ENCODE peak calls at places on chromosomes 11 and 22, in six cellular contexts. O, K, B, X, L and M are unnamed samples.

GRCh38 chr22:43008921-43009320 is 6.0 kb downstream of the PACSIN2 start:
- DNase-seq in O (no peak), K (no peak), B (no peak), X (no peak), L (no peak), M (no peak)

GRCh38 chr22:40684728-40685127 is 5.4 kb downstream of the MCHR1 start:
- DNase-seq in O (peak), K (no peak), B (no peak), X (no peak), L (no peak), M (no peak)

GRCh38 chr22:44941176-44941575 is 68.6 kb downstream of the PHF21B start:
- DNase-seq in O (no peak), K (no peak), B (no peak), X (no peak), L (no peak), M (no peak)

GRCh38 chr11:1771700-1772099 is 8.0 kb upstream of the CTSD start:
- DNase-seq in O (no peak), K (no peak), B (no peak), X (no peak), L (no peak), M (no peak)

GRCh38 chr11:72138821-72139390 is 3.4 kb downstream of the FOLR3 start:
- DNase-seq in O (no peak), K (no peak), B (no peak), X (no peak), L (no peak), M (no peak)

GRCh38 chr11:110303414-110303826 is 7.0 kb upstream of the RDX start:
- DNase-seq in O (no peak), K (peak), B (no peak), X (no peak), L (no peak), M (no peak)

GRCh38 chr22:18133452-18133851 is 16.5 kb upstream of the USP18 start:
- DNase-seq in O (no peak), K (no peak), B (no peak), X (no peak), L (no peak), M (no peak)

GRCh38 chr11:33040127-33040861 is 922 bp downstream of the TCP11L1 start:
- DNase-seq in O (no peak), K (no peak), B (peak), X (peak), L (peak), M (peak)

GRCh38 chr11:105206633-105207032 is 67.1 kb upstream of the CARD18 start:
- DNase-seq in O (no peak), K (peak), B (no peak), X (no peak), L (no peak), M (no peak)

GRCh38 chr11:74325649-74326645 is 14.5 kb upstream of the P4HA3 start:
- DNase-seq in O (no peak), K (no peak), B (no peak), X (no peak), L (no peak), M (no peak)

GRCh38 chr11:46948378-46949131 is 12.0 kb downstream of the CSTPP1 start:
- DNase-seq in O (no peak), K (no peak), B (no peak), X (peak), L (no peak), M (no peak)

GRCh38 chr11:124978316-124978715 is 24.3 kb downstream of the CCDC15 start:
- DNase-seq in O (no peak), K (no peak), B (no peak), X (no peak), L (no peak), M (no peak)

GRCh38 chr22:45585946-45586540 is 83.4 kb downstream of the FBLN1 start:
- DNase-seq in O (no peak), K (no peak), B (no peak), X (no peak), L (no peak), M (no peak)

GRCh38 chr11:92149996-92150395 is 74.6 kb upstream of the FAT3 start:
- DNase-seq in O (no peak), K (no peak), B (no peak), X (no peak), L (no peak), M (no peak)

GRCh38 chr11:211741-212140 is 4.2 kb downstream of the RIC8A start:
- DNase-seq in O (no peak), K (no peak), B (no peak), X (no peak), L (no peak), M (no peak)

GRCh38 chr22:36862251-36863242 is 1.7 kb downstream of the NCF4 start:
- DNase-seq in O (no peak), K (no peak), B (peak), X (no peak), L (no peak), M (peak)

GRCh38 chr11:86230196-86230813 is 14.2 kb upstream of the EED start:
- DNase-seq in O (no peak), K (no peak), B (no peak), X (no peak), L (no peak), M (no peak)

GRCh38 chr11:79229047-79229446 is 211.8 kb downstream of the TENM4 start:
- DNase-seq in O (no peak), K (no peak), B (no peak), X (no peak), L (no peak), M (no peak)

GRCh38 chr11:65016705-65017104 is 2.7 kb downstream of the ARL2 start:
- DNase-seq in O (no peak), K (no peak), B (no peak), X (no peak), L (no peak), M (no peak)

GRCh38 chr22:38864361-38865191 is 7.4 kb downstream of the CBX6 start:
- DNase-seq in O (no peak), K (no peak), B (no peak), X (no peak), L (no peak), M (no peak)

GRCh38 chr11:114095899-114096298 is 36.4 kb downstream of the ZBTB16 start:
- DNase-seq in O (no peak), K (no peak), B (no peak), X (no peak), L (no peak), M (no peak)

GRCh38 chr11:2540521-2541320 is 95.9 kb downstream of the KCNQ1 start:
- DNase-seq in O (no peak), K (no peak), B (no peak), X (no peak), L (no peak), M (no peak)

GRCh38 chr11:35491231-35491871 is 34.1 kb downstream of the PAMR1 start:
- DNase-seq in O (no peak), K (no peak), B (no peak), X (no peak), L (no peak), M (no peak)

GRCh38 chr11:44611088-44611487 is 45.6 kb downstream of the CD82 start:
- DNase-seq in O (no peak), K (no peak), B (no peak), X (no peak), L (no peak), M (no peak)

GRCh38 chr11:44613081-44613628 is 47.7 kb downstream of the CD82 start:
- DNase-seq in O (no peak), K (no peak), B (no peak), X (no peak), L (no peak), M (no peak)

GRCh38 chr11:44609783-44610155 is 44.3 kb downstream of the CD82 start:
- DNase-seq in O (no peak), K (no peak), B (no peak), X (no peak), L (no peak), M (no peak)

GRCh38 chr11:44610556-44610955 is 45.1 kb downstream of the CD82 start:
- DNase-seq in O (no peak), K (no peak), B (no peak), X (no peak), L (no peak), M (no peak)

DNA sequence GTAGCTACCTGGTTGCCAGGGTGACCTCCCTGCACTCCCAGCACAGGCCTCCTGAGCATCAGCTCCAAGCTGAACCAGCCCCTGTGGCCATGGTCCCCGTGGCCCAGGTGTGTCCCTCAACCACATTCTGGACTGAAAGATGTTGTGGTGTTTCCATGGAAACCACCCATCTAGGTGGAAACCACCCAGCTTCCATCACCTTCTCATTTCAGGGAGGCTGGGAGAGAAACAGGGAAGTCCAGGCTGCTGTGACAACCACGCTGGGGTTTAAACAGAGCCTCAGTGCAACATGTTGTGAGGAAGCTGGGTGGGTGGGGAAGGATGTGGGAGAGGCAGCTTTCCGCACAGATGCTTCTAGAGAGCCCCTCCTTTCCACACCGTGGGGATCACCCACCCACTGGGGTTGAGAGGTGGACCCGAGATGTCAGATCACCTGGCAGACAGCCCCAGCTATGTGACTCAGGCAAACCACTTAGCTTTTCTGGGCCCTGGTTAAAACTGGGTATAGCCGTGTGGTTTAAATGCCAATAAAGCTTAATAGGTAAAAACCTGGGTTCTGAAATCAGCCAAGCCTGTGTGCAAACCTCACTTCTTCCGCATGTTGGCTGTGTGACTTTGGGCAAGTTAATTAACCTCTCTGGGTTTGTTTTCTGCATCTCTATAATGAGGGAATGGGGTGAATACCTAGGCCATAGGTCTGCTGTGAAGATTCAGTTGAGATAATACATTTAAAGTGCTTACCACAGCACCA is 46.4 kb downstream of the CD82 start:
- DNase-seq in O (no peak), K (no peak), B (peak), X (no peak), L (no peak), M (no peak)
- TF ChIP-seq TAF1 in O (no peak), K (no peak), B (no peak), X (no peak), L (no peak), M (no peak)

GRCh38 chr11:16979708-16980622 is 34.2 kb downstream of the PLEKHA7 start:
- DNase-seq in O (no peak), K (no peak), B (no peak), X (no peak), L (no peak), M (no peak)

GRCh38 chr11:16982809-16983208 is 31.4 kb downstream of the PLEKHA7 start:
- DNase-seq in O (no peak), K (no peak), B (no peak), X (no peak), L (no peak), M (no peak)

GRCh38 chr11:16984229-16984628 is 30.0 kb downstream of the PLEKHA7 start:
- DNase-seq in O (no peak), K (no peak), B (no peak), X (no peak), L (no peak), M (no peak)

GRCh38 chr11:16982256-16982671 is 31.9 kb downstream of the PLEKHA7 start:
- DNase-seq in O (no peak), K (peak), B (no peak), X (no peak), L (no peak), M (no peak)

DNA sequence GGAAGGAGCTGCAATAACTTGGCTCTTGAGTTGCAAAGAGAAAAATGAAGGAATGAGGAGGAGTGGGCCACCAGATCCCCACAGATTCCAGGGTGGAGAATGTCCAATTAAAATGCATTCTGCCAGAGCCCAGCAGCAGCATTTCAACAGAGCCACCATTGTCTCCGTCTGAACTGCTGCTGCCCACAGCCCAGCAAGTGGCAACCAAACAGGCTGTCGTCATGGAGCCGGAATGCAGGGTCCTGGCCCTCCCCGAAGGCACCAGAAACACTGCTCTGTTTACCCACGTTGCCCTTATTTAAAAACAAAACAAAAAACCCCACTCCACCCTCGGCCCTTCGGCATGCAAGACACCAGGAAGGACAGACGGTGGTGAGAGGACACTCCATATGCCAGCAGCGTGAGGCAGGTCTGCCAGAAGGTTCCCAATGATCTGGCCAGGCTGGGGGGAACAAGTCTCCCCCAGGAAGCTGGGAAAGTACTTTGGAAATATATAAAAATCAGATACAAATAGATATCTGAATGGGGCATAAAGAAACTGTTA is 32.5 kb downstream of the PLEKHA7 start:
- DNase-seq in O (peak), K (peak), B (no peak), X (no peak), L (no peak), M (no peak)
- TF ChIP-seq TAF1 in O (no peak), K (no peak), B (no peak), X (no peak), L (no peak), M (no peak)

DNA sequence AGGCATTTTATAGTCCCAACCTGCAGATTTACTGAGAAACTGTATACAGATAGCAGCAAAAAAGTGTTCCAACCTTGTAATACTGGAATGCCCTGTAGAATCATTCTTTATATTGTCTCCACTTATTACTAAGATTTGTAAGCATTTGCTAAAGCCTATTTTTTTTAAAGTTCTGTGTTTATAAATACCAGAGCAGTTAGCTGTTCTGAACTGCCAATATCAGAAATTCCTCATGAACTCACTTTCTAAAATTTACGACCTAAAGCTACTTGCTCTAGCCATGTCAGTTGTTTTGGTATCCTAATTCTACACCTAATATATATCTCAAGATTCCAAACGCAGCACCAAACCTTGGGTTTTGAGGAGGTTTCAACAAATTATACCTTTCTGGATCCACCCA is 103.2 kb downstream of the C11orf65 start:
- DNase-seq in O (no peak), K (no peak), B (no peak), X (no peak), L (no peak), M (no peak)
- TF ChIP-seq TAF1 in O (no peak), K (no peak), B (no peak), X (no peak), L (no peak), M (no peak)

GRCh38 chr11:6737872-6738466 is 33.8 kb downstream of the OR2AG2 start:
- DNase-seq in O (no peak), K (peak), B (no peak), X (peak), L (peak), M (peak)
- TF ChIP-seq TAF1 in O (no peak), K (no peak), B (no peak), X (no peak), L (no peak), M (no peak)

GRCh38 chr22:25753252-25753651 is 11.3 kb downstream of the MYO18B start:
- DNase-seq in O (no peak), K (no peak), B (no peak), X (no peak), L (no peak), M (no peak)
- TF ChIP-seq TAF1 in O (no peak), K (no peak), B (no peak), X (no peak), L (no peak), M (no peak)

GRCh38 chr11:30545507-30545906 is 40.6 kb downstream of the MPPED2 start:
- DNase-seq in O (no peak), K (peak), B (no peak), X (no peak), L (no peak), M (no peak)
- TF ChIP-seq TAF1 in O (no peak), K (no peak), B (no peak), X (no peak), L (no peak), M (no peak)

DNA sequence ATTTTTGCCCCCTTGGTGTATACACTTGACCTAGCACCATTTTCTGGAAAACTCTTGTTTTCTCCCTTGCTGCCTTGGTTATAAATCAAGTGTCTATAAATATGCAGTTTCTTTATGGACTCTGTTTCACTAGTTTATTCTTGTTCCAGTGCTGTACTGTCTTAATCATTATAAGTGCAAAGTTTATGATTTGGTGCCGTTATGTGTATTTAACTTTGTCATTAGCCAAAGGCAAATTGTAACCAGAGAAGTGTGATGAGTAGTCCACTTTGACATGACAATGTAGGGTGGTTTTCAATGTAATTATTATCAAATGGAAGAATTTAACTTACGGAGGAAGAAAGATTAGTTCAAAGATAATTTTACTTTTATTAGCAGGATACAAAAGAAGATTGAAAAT is 40.3 kb downstream of the SPECC1L start:
- DNase-seq in O (no peak), K (no peak), B (no peak), X (no peak), L (no peak), M (no peak)
- TF ChIP-seq TAF1 in O (no peak), K (no peak), B (no peak), X (no peak), L (no peak), M (no peak)

GRCh38 chr11:122101625-122102291 is 14.3 kb downstream of the BLID start:
- DNase-seq in O (peak), K (peak), B (no peak), X (peak), L (no peak), M (no peak)
- TF ChIP-seq TAF1 in O (no peak), K (no peak), B (no peak), X (peak), L (no peak), M (no peak)